ENCODE peak calls at places on chromosomes 1 and 21, in ten cellular contexts. One of them, this sample, is unnamed.

GRCh38 chr1:99766378-99766800 is at the start of gene FRRS1:
- DNase-seq in NCI-H2081: peak
- DNase-seq in Ammon's horn: peak
- DNase-seq in transverse colon: peak
- DNase-seq in smooth muscle cell of the brain vasculature: peak
- DNase-seq in stimulated activated CD4-positive, alpha-beta T cell treated with anti-CD3 and anti-CD28 coated beads, Interleukin-1b, Interleukin-23, amount 100 ng/mL, for 24 hours: peak
- DNase-seq in iPS-NIHi11: peak
- DNase-seq in NCI-H446 treated with DMSO at 0.1 percent for 48 hours: peak
- DNase-seq in iPS DF 6.9: peak
- DNase-seq in ovary: peak
- DNase-seq in this sample: peak

GRCh38 chr1:81174811-81175476 is 625.8 kb upstream of the ADGRL2 start:
- DNase-seq in NCI-H2081: no peak
- DNase-seq in Ammon's horn: no peak
- DNase-seq in transverse colon: no peak
- DNase-seq in smooth muscle cell of the brain vasculature: no peak
- DNase-seq in stimulated activated CD4-positive, alpha-beta T cell treated with anti-CD3 and anti-CD28 coated beads, Interleukin-1b, Interleukin-23, amount 100 ng/mL, for 24 hours: no peak
- DNase-seq in iPS-NIHi11: no peak
- DNase-seq in NCI-H446 treated with DMSO at 0.1 percent for 48 hours: no peak
- DNase-seq in iPS DF 6.9: no peak
- DNase-seq in ovary: no peak
- DNase-seq in this sample: no peak

GRCh38 chr1:220892997-220893700 is 13.9 kb downstream of the HLX start:
- DNase-seq in NCI-H2081: no peak
- DNase-seq in Ammon's horn: no peak
- DNase-seq in transverse colon: no peak
- DNase-seq in smooth muscle cell of the brain vasculature: no peak
- DNase-seq in stimulated activated CD4-positive, alpha-beta T cell treated with anti-CD3 and anti-CD28 coated beads, Interleukin-1b, Interleukin-23, amount 100 ng/mL, for 24 hours: no peak
- DNase-seq in iPS-NIHi11: no peak
- DNase-seq in NCI-H446 treated with DMSO at 0.1 percent for 48 hours: no peak
- DNase-seq in iPS DF 6.9: no peak
- DNase-seq in ovary: no peak
- DNase-seq in this sample: no peak

GRCh38 chr1:1291023-1291528 is 10.8 kb downstream of the SCNN1D start:
- DNase-seq in NCI-H2081: peak
- DNase-seq in Ammon's horn: no peak
- DNase-seq in transverse colon: peak
- DNase-seq in smooth muscle cell of the brain vasculature: no peak
- DNase-seq in stimulated activated CD4-positive, alpha-beta T cell treated with anti-CD3 and anti-CD28 coated beads, Interleukin-1b, Interleukin-23, amount 100 ng/mL, for 24 hours: no peak
- DNase-seq in iPS-NIHi11: peak
- DNase-seq in NCI-H446 treated with DMSO at 0.1 percent for 48 hours: no peak
- DNase-seq in iPS DF 6.9: no peak
- DNase-seq in ovary: peak
- DNase-seq in this sample: no peak

GRCh38 chr21:34991366-34991967 is 57.6 kb downstream of the RUNX1 start:
- DNase-seq in NCI-H2081: no peak
- DNase-seq in Ammon's horn: no peak
- DNase-seq in transverse colon: no peak
- DNase-seq in smooth muscle cell of the brain vasculature: no peak
- DNase-seq in stimulated activated CD4-positive, alpha-beta T cell treated with anti-CD3 and anti-CD28 coated beads, Interleukin-1b, Interleukin-23, amount 100 ng/mL, for 24 hours: no peak
- DNase-seq in iPS-NIHi11: no peak
- DNase-seq in NCI-H446 treated with DMSO at 0.1 percent for 48 hours: no peak
- DNase-seq in iPS DF 6.9: no peak
- DNase-seq in ovary: no peak
- DNase-seq in this sample: no peak

GRCh38 chr1:68321084-68321685 is 88.9 kb upstream of the WLS start:
- DNase-seq in NCI-H2081: peak
- DNase-seq in Ammon's horn: peak
- DNase-seq in transverse colon: peak
- DNase-seq in smooth muscle cell of the brain vasculature: no peak
- DNase-seq in stimulated activated CD4-positive, alpha-beta T cell treated with anti-CD3 and anti-CD28 coated beads, Interleukin-1b, Interleukin-23, amount 100 ng/mL, for 24 hours: no peak
- DNase-seq in iPS-NIHi11: peak
- DNase-seq in NCI-H446 treated with DMSO at 0.1 percent for 48 hours: peak
- DNase-seq in iPS DF 6.9: no peak
- DNase-seq in ovary: peak
- DNase-seq in this sample: peak

GRCh38 chr1:5901841-5902240 is 90.4 kb downstream of the NPHP4 start:
- DNase-seq in NCI-H2081: no peak
- DNase-seq in Ammon's horn: no peak
- DNase-seq in transverse colon: no peak
- DNase-seq in smooth muscle cell of the brain vasculature: no peak
- DNase-seq in stimulated activated CD4-positive, alpha-beta T cell treated with anti-CD3 and anti-CD28 coated beads, Interleukin-1b, Interleukin-23, amount 100 ng/mL, for 24 hours: no peak
- DNase-seq in iPS-NIHi11: no peak
- DNase-seq in NCI-H446 treated with DMSO at 0.1 percent for 48 hours: no peak
- DNase-seq in iPS DF 6.9: no peak
- DNase-seq in ovary: no peak
- DNase-seq in this sample: no peak

GRCh38 chr1:200252526-200252925 is 157.3 kb downstream of the ZNF281 start:
- DNase-seq in NCI-H2081: no peak
- DNase-seq in Ammon's horn: no peak
- DNase-seq in transverse colon: no peak
- DNase-seq in smooth muscle cell of the brain vasculature: no peak
- DNase-seq in stimulated activated CD4-positive, alpha-beta T cell treated with anti-CD3 and anti-CD28 coated beads, Interleukin-1b, Interleukin-23, amount 100 ng/mL, for 24 hours: no peak
- DNase-seq in iPS-NIHi11: no peak
- DNase-seq in NCI-H446 treated with DMSO at 0.1 percent for 48 hours: no peak
- DNase-seq in iPS DF 6.9: no peak
- DNase-seq in ovary: no peak
- DNase-seq in this sample: no peak

GRCh38 chr1:173453982-173454381 is 23.2 kb upstream of the PRDX6 start:
- DNase-seq in NCI-H2081: no peak
- DNase-seq in Ammon's horn: no peak
- DNase-seq in transverse colon: no peak
- DNase-seq in smooth muscle cell of the brain vasculature: no peak
- DNase-seq in stimulated activated CD4-positive, alpha-beta T cell treated with anti-CD3 and anti-CD28 coated beads, Interleukin-1b, Interleukin-23, amount 100 ng/mL, for 24 hours: no peak
- DNase-seq in iPS-NIHi11: no peak
- DNase-seq in NCI-H446 treated with DMSO at 0.1 percent for 48 hours: no peak
- DNase-seq in iPS DF 6.9: no peak
- DNase-seq in ovary: no peak
- DNase-seq in this sample: no peak

GRCh38 chr1:24896596-24897262 is 33.3 kb downstream of the RUNX3 start:
- DNase-seq in NCI-H2081: no peak
- DNase-seq in Ammon's horn: no peak
- DNase-seq in transverse colon: peak
- DNase-seq in smooth muscle cell of the brain vasculature: no peak
- DNase-seq in stimulated activated CD4-positive, alpha-beta T cell treated with anti-CD3 and anti-CD28 coated beads, Interleukin-1b, Interleukin-23, amount 100 ng/mL, for 24 hours: no peak
- DNase-seq in iPS-NIHi11: no peak
- DNase-seq in NCI-H446 treated with DMSO at 0.1 percent for 48 hours: no peak
- DNase-seq in iPS DF 6.9: no peak
- DNase-seq in ovary: peak
- DNase-seq in this sample: no peak

GRCh38 chr1:88394958-88395357 is 289.1 kb upstream of the PKN2 start:
- DNase-seq in NCI-H2081: no peak
- DNase-seq in Ammon's horn: no peak
- DNase-seq in transverse colon: no peak
- DNase-seq in smooth muscle cell of the brain vasculature: no peak
- DNase-seq in stimulated activated CD4-positive, alpha-beta T cell treated with anti-CD3 and anti-CD28 coated beads, Interleukin-1b, Interleukin-23, amount 100 ng/mL, for 24 hours: no peak
- DNase-seq in iPS-NIHi11: no peak
- DNase-seq in NCI-H446 treated with DMSO at 0.1 percent for 48 hours: no peak
- DNase-seq in iPS DF 6.9: no peak
- DNase-seq in ovary: no peak
- DNase-seq in this sample: peak

GRCh38 chr1:43446388-43446740 is 7.4 kb downstream of the HYI start:
- DNase-seq in NCI-H2081: no peak
- DNase-seq in Ammon's horn: no peak
- DNase-seq in transverse colon: peak
- DNase-seq in smooth muscle cell of the brain vasculature: no peak
- DNase-seq in stimulated activated CD4-positive, alpha-beta T cell treated with anti-CD3 and anti-CD28 coated beads, Interleukin-1b, Interleukin-23, amount 100 ng/mL, for 24 hours: no peak
- DNase-seq in iPS-NIHi11: no peak
- DNase-seq in NCI-H446 treated with DMSO at 0.1 percent for 48 hours: no peak
- DNase-seq in iPS DF 6.9: no peak
- DNase-seq in ovary: no peak
- DNase-seq in this sample: no peak

GRCh38 chr1:21149430-21149861 is 27.3 kb downstream of the EIF4G3 start:
- DNase-seq in NCI-H2081: peak
- DNase-seq in Ammon's horn: peak
- DNase-seq in transverse colon: peak
- DNase-seq in smooth muscle cell of the brain vasculature: no peak
- DNase-seq in stimulated activated CD4-positive, alpha-beta T cell treated with anti-CD3 and anti-CD28 coated beads, Interleukin-1b, Interleukin-23, amount 100 ng/mL, for 24 hours: no peak
- DNase-seq in iPS-NIHi11: no peak
- DNase-seq in NCI-H446 treated with DMSO at 0.1 percent for 48 hours: peak
- DNase-seq in iPS DF 6.9: no peak
- DNase-seq in ovary: no peak
- DNase-seq in this sample: peak

GRCh38 chr1:27235827-27236226 is 1.4 kb downstream of the WDTC1 start:
- DNase-seq in NCI-H2081: no peak
- DNase-seq in Ammon's horn: no peak
- DNase-seq in transverse colon: no peak
- DNase-seq in smooth muscle cell of the brain vasculature: no peak
- DNase-seq in stimulated activated CD4-positive, alpha-beta T cell treated with anti-CD3 and anti-CD28 coated beads, Interleukin-1b, Interleukin-23, amount 100 ng/mL, for 24 hours: no peak
- DNase-seq in iPS-NIHi11: no peak
- DNase-seq in NCI-H446 treated with DMSO at 0.1 percent for 48 hours: no peak
- DNase-seq in iPS DF 6.9: no peak
- DNase-seq in ovary: no peak
- DNase-seq in this sample: no peak

GRCh38 chr1:9901148-9902059 is 8.7 kb downstream of the CTNNBIP1 start:
- DNase-seq in NCI-H2081: no peak
- DNase-seq in Ammon's horn: no peak
- DNase-seq in transverse colon: no peak
- DNase-seq in smooth muscle cell of the brain vasculature: no peak
- DNase-seq in stimulated activated CD4-positive, alpha-beta T cell treated with anti-CD3 and anti-CD28 coated beads, Interleukin-1b, Interleukin-23, amount 100 ng/mL, for 24 hours: no peak
- DNase-seq in iPS-NIHi11: no peak
- DNase-seq in NCI-H446 treated with DMSO at 0.1 percent for 48 hours: no peak
- DNase-seq in iPS DF 6.9: no peak
- DNase-seq in ovary: peak
- DNase-seq in this sample: no peak

GRCh38 chr1:206581571-206581981 is 30.7 kb downstream of the EIF2D start:
- DNase-seq in NCI-H2081: peak
- DNase-seq in Ammon's horn: peak
- DNase-seq in transverse colon: peak
- DNase-seq in smooth muscle cell of the brain vasculature: no peak
- DNase-seq in stimulated activated CD4-positive, alpha-beta T cell treated with anti-CD3 and anti-CD28 coated beads, Interleukin-1b, Interleukin-23, amount 100 ng/mL, for 24 hours: no peak
- DNase-seq in iPS-NIHi11: no peak
- DNase-seq in NCI-H446 treated with DMSO at 0.1 percent for 48 hours: no peak
- DNase-seq in iPS DF 6.9: no peak
- DNase-seq in ovary: no peak
- DNase-seq in this sample: no peak

GRCh38 chr1:209106237-209106741 is 477.2 kb upstream of the CAMK1G start:
- DNase-seq in NCI-H2081: peak
- DNase-seq in Ammon's horn: peak
- DNase-seq in transverse colon: no peak
- DNase-seq in smooth muscle cell of the brain vasculature: peak
- DNase-seq in stimulated activated CD4-positive, alpha-beta T cell treated with anti-CD3 and anti-CD28 coated beads, Interleukin-1b, Interleukin-23, amount 100 ng/mL, for 24 hours: no peak
- DNase-seq in iPS-NIHi11: peak
- DNase-seq in NCI-H446 treated with DMSO at 0.1 percent for 48 hours: peak
- DNase-seq in iPS DF 6.9: no peak
- DNase-seq in ovary: no peak
- DNase-seq in this sample: no peak

GRCh38 chr1:240190881-240191385 is 99.2 kb downstream of the FMN2 start:
- DNase-seq in NCI-H2081: peak
- DNase-seq in Ammon's horn: peak
- DNase-seq in transverse colon: peak
- DNase-seq in smooth muscle cell of the brain vasculature: peak
- DNase-seq in stimulated activated CD4-positive, alpha-beta T cell treated with anti-CD3 and anti-CD28 coated beads, Interleukin-1b, Interleukin-23, amount 100 ng/mL, for 24 hours: no peak
- DNase-seq in iPS-NIHi11: no peak
- DNase-seq in NCI-H446 treated with DMSO at 0.1 percent for 48 hours: no peak
- DNase-seq in iPS DF 6.9: no peak
- DNase-seq in ovary: no peak
- DNase-seq in this sample: peak

GRCh38 chr1:84997667-84998600 is 1.0 kb upstream of the MCOLN2 start:
- DNase-seq in NCI-H2081: peak
- DNase-seq in Ammon's horn: no peak
- DNase-seq in transverse colon: peak
- DNase-seq in smooth muscle cell of the brain vasculature: no peak
- DNase-seq in stimulated activated CD4-positive, alpha-beta T cell treated with anti-CD3 and anti-CD28 coated beads, Interleukin-1b, Interleukin-23, amount 100 ng/mL, for 24 hours: no peak
- DNase-seq in iPS-NIHi11: peak
- DNase-seq in NCI-H446 treated with DMSO at 0.1 percent for 48 hours: no peak
- DNase-seq in iPS DF 6.9: no peak
- DNase-seq in ovary: no peak
- DNase-seq in this sample: no peak

GRCh38 chr1:93817819-93818569 is 61.0 kb downstream of the DNTTIP2 start:
- DNase-seq in NCI-H2081: no peak
- DNase-seq in Ammon's horn: no peak
- DNase-seq in transverse colon: no peak
- DNase-seq in smooth muscle cell of the brain vasculature: no peak
- DNase-seq in stimulated activated CD4-positive, alpha-beta T cell treated with anti-CD3 and anti-CD28 coated beads, Interleukin-1b, Interleukin-23, amount 100 ng/mL, for 24 hours: no peak
- DNase-seq in iPS-NIHi11: no peak
- DNase-seq in NCI-H446 treated with DMSO at 0.1 percent for 48 hours: no peak
- DNase-seq in iPS DF 6.9: no peak
- DNase-seq in ovary: no peak
- DNase-seq in this sample: no peak

GRCh38 chr1:204029016-204029415 is 43.9 kb upstream of the SOX13 start:
- DNase-seq in NCI-H2081: no peak
- DNase-seq in Ammon's horn: no peak
- DNase-seq in transverse colon: no peak
- DNase-seq in smooth muscle cell of the brain vasculature: no peak
- DNase-seq in stimulated activated CD4-positive, alpha-beta T cell treated with anti-CD3 and anti-CD28 coated beads, Interleukin-1b, Interleukin-23, amount 100 ng/mL, for 24 hours: no peak
- DNase-seq in iPS-NIHi11: no peak
- DNase-seq in NCI-H446 treated with DMSO at 0.1 percent for 48 hours: no peak
- DNase-seq in iPS DF 6.9: no peak
- DNase-seq in ovary: no peak
- DNase-seq in this sample: no peak

GRCh38 chr21:38027901-38028300 is 111.6 kb upstream of the KCNJ6 start:
- DNase-seq in NCI-H2081: no peak
- DNase-seq in Ammon's horn: no peak
- DNase-seq in transverse colon: no peak
- DNase-seq in smooth muscle cell of the brain vasculature: no peak
- DNase-seq in stimulated activated CD4-positive, alpha-beta T cell treated with anti-CD3 and anti-CD28 coated beads, Interleukin-1b, Interleukin-23, amount 100 ng/mL, for 24 hours: no peak
- DNase-seq in iPS-NIHi11: no peak
- DNase-seq in NCI-H446 treated with DMSO at 0.1 percent for 48 hours: no peak
- DNase-seq in iPS DF 6.9: no peak
- DNase-seq in ovary: no peak
- DNase-seq in this sample: no peak

GRCh38 chr1:18691648-18692047 is 61.0 kb downstream of the PAX7 start:
- DNase-seq in NCI-H2081: no peak
- DNase-seq in Ammon's horn: no peak
- DNase-seq in transverse colon: no peak
- DNase-seq in smooth muscle cell of the brain vasculature: no peak
- DNase-seq in stimulated activated CD4-positive, alpha-beta T cell treated with anti-CD3 and anti-CD28 coated beads, Interleukin-1b, Interleukin-23, amount 100 ng/mL, for 24 hours: no peak
- DNase-seq in iPS-NIHi11: no peak
- DNase-seq in NCI-H446 treated with DMSO at 0.1 percent for 48 hours: no peak
- DNase-seq in iPS DF 6.9: no peak
- DNase-seq in ovary: no peak
- DNase-seq in this sample: no peak

GRCh38 chr1:30758785-30759380 is 1.3 kb upstream of the LAPTM5 start:
- DNase-seq in NCI-H2081: peak
- DNase-seq in Ammon's horn: no peak
- DNase-seq in transverse colon: no peak
- DNase-seq in smooth muscle cell of the brain vasculature: no peak
- DNase-seq in stimulated activated CD4-positive, alpha-beta T cell treated with anti-CD3 and anti-CD28 coated beads, Interleukin-1b, Interleukin-23, amount 100 ng/mL, for 24 hours: no peak
- DNase-seq in iPS-NIHi11: peak
- DNase-seq in NCI-H446 treated with DMSO at 0.1 percent for 48 hours: no peak
- DNase-seq in iPS DF 6.9: no peak
- DNase-seq in ovary: no peak
- DNase-seq in this sample: no peak

GRCh38 chr1:84668185-84668584 is 22.1 kb downstream of the SSX2IP start:
- DNase-seq in NCI-H2081: peak
- DNase-seq in Ammon's horn: no peak
- DNase-seq in transverse colon: no peak
- DNase-seq in smooth muscle cell of the brain vasculature: no peak
- DNase-seq in stimulated activated CD4-positive, alpha-beta T cell treated with anti-CD3 and anti-CD28 coated beads, Interleukin-1b, Interleukin-23, amount 100 ng/mL, for 24 hours: no peak
- DNase-seq in iPS-NIHi11: no peak
- DNase-seq in NCI-H446 treated with DMSO at 0.1 percent for 48 hours: peak
- DNase-seq in iPS DF 6.9: no peak
- DNase-seq in ovary: no peak
- DNase-seq in this sample: peak

This sample was measured in globus pallidus.